ENCODE peak calls at places on chromosomes 4 and X, in four cellular contexts. One of them, this sample, is unnamed.

GRCh38 chrX:17613979-17614572 is 123.2 kb upstream of the SCML1 start:
- DNase-seq in posterior cingulate gyrus: no peak
- DNase-seq in stimulated activated CD8-positive, alpha-beta memory T cell treated with anti-CD3 and anti-CD28 coated beads, Interleukin-12 subunit alpha, Interleukin-12 subunit beta, amount 100 ng/mL, for 4 hours: no peak
- DNase-seq in B cell: no peak
- DNase-seq in this sample: no peak

GRCh38 chrX:3651272-3651671 is 62.2 kb downstream of the PRKX start:
- DNase-seq in posterior cingulate gyrus: no peak
- DNase-seq in stimulated activated CD8-positive, alpha-beta memory T cell treated with anti-CD3 and anti-CD28 coated beads, Interleukin-12 subunit alpha, Interleukin-12 subunit beta, amount 100 ng/mL, for 4 hours: no peak
- DNase-seq in B cell: peak; percentile 49
- DNase-seq in this sample: no peak

GRCh38 chrX:123905334-123905733 is 45.5 kb downstream of the XIAP start:
- DNase-seq in posterior cingulate gyrus: no peak
- DNase-seq in stimulated activated CD8-positive, alpha-beta memory T cell treated with anti-CD3 and anti-CD28 coated beads, Interleukin-12 subunit alpha, Interleukin-12 subunit beta, amount 100 ng/mL, for 4 hours: no peak
- DNase-seq in B cell: no peak
- DNase-seq in this sample: no peak

GRCh38 chrX:82934980-82935379 is 573.1 kb upstream of the POU3F4 start:
- DNase-seq in posterior cingulate gyrus: no peak
- DNase-seq in stimulated activated CD8-positive, alpha-beta memory T cell treated with anti-CD3 and anti-CD28 coated beads, Interleukin-12 subunit alpha, Interleukin-12 subunit beta, amount 100 ng/mL, for 4 hours: no peak
- DNase-seq in B cell: no peak
- DNase-seq in this sample: no peak

GRCh38 chr4:2361366-2362285 is 56.8 kb downstream of the ZFYVE28 start:
- DNase-seq in posterior cingulate gyrus: peak; percentile 78
- DNase-seq in stimulated activated CD8-positive, alpha-beta memory T cell treated with anti-CD3 and anti-CD28 coated beads, Interleukin-12 subunit alpha, Interleukin-12 subunit beta, amount 100 ng/mL, for 4 hours: no peak
- DNase-seq in B cell: no peak
- DNase-seq in this sample: no peak

GRCh38 chr4:1081689-1082040 is 31.7 kb downstream of the RNF212 start:
- DNase-seq in posterior cingulate gyrus: peak; percentile 27
- DNase-seq in stimulated activated CD8-positive, alpha-beta memory T cell treated with anti-CD3 and anti-CD28 coated beads, Interleukin-12 subunit alpha, Interleukin-12 subunit beta, amount 100 ng/mL, for 4 hours: no peak
- DNase-seq in B cell: no peak
- DNase-seq in this sample: no peak

GRCh38 chr4:56619160-56619559 is 61.9 kb downstream of the HOPX start:
- DNase-seq in posterior cingulate gyrus: no peak
- DNase-seq in stimulated activated CD8-positive, alpha-beta memory T cell treated with anti-CD3 and anti-CD28 coated beads, Interleukin-12 subunit alpha, Interleukin-12 subunit beta, amount 100 ng/mL, for 4 hours: no peak
- DNase-seq in B cell: no peak
- DNase-seq in this sample: no peak

GRCh38 chrX:107716816-107717700 is 58.5 kb downstream of the TSC22D3 start:
- DNase-seq in posterior cingulate gyrus: peak; percentile 95
- DNase-seq in stimulated activated CD8-positive, alpha-beta memory T cell treated with anti-CD3 and anti-CD28 coated beads, Interleukin-12 subunit alpha, Interleukin-12 subunit beta, amount 100 ng/mL, for 4 hours: peak; percentile 65
- DNase-seq in B cell: peak; percentile 90
- DNase-seq in this sample: peak; percentile 38

GRCh38 chr4:84279678-84280077 is 219.4 kb downstream of the NKX6-1 start:
- DNase-seq in posterior cingulate gyrus: no peak
- DNase-seq in stimulated activated CD8-positive, alpha-beta memory T cell treated with anti-CD3 and anti-CD28 coated beads, Interleukin-12 subunit alpha, Interleukin-12 subunit beta, amount 100 ng/mL, for 4 hours: no peak
- DNase-seq in B cell: no peak
- DNase-seq in this sample: no peak

GRCh38 chr4:58514299-58514698 is 1404.1 kb upstream of the IGFBP7 start:
- DNase-seq in posterior cingulate gyrus: no peak
- DNase-seq in stimulated activated CD8-positive, alpha-beta memory T cell treated with anti-CD3 and anti-CD28 coated beads, Interleukin-12 subunit alpha, Interleukin-12 subunit beta, amount 100 ng/mL, for 4 hours: no peak
- DNase-seq in B cell: no peak
- DNase-seq in this sample: no peak

GRCh38 chr4:7844247-7844991 is 95.2 kb downstream of the AFAP1 start:
- DNase-seq in posterior cingulate gyrus: peak; percentile 94
- DNase-seq in stimulated activated CD8-positive, alpha-beta memory T cell treated with anti-CD3 and anti-CD28 coated beads, Interleukin-12 subunit alpha, Interleukin-12 subunit beta, amount 100 ng/mL, for 4 hours: peak; percentile 36
- DNase-seq in B cell: peak; percentile 21
- DNase-seq in this sample: peak; percentile 48

GRCh38 chr4:158877069-158877468 is 108.2 kb downstream of the FNIP2 start:
- DNase-seq in posterior cingulate gyrus: no peak
- DNase-seq in stimulated activated CD8-positive, alpha-beta memory T cell treated with anti-CD3 and anti-CD28 coated beads, Interleukin-12 subunit alpha, Interleukin-12 subunit beta, amount 100 ng/mL, for 4 hours: no peak
- DNase-seq in B cell: no peak
- DNase-seq in this sample: no peak

GRCh38 chrX:102154900-102155805 is 624 bp downstream of the BEX5 start:
- DNase-seq in posterior cingulate gyrus: peak; percentile 83
- DNase-seq in stimulated activated CD8-positive, alpha-beta memory T cell treated with anti-CD3 and anti-CD28 coated beads, Interleukin-12 subunit alpha, Interleukin-12 subunit beta, amount 100 ng/mL, for 4 hours: no peak
- DNase-seq in B cell: peak; percentile 11
- DNase-seq in this sample: no peak

GRCh38 chrX:16188687-16189086 is 21.4 kb downstream of the MAGEB17 start:
- DNase-seq in posterior cingulate gyrus: no peak
- DNase-seq in stimulated activated CD8-positive, alpha-beta memory T cell treated with anti-CD3 and anti-CD28 coated beads, Interleukin-12 subunit alpha, Interleukin-12 subunit beta, amount 100 ng/mL, for 4 hours: no peak
- DNase-seq in B cell: no peak
- DNase-seq in this sample: no peak

GRCh38 chr4:33104190-33104773 is 2384.1 kb downstream of the PCDH7 start:
- DNase-seq in posterior cingulate gyrus: no peak
- DNase-seq in stimulated activated CD8-positive, alpha-beta memory T cell treated with anti-CD3 and anti-CD28 coated beads, Interleukin-12 subunit alpha, Interleukin-12 subunit beta, amount 100 ng/mL, for 4 hours: no peak
- DNase-seq in B cell: no peak
- DNase-seq in this sample: no peak

GRCh38 chr4:2255501-2256155 is 6.3 kb downstream of the MXD4 start:
- DNase-seq in posterior cingulate gyrus: peak; percentile 89
- DNase-seq in stimulated activated CD8-positive, alpha-beta memory T cell treated with anti-CD3 and anti-CD28 coated beads, Interleukin-12 subunit alpha, Interleukin-12 subunit beta, amount 100 ng/mL, for 4 hours: no peak
- DNase-seq in B cell: no peak
- DNase-seq in this sample: no peak

This sample was measured in GM19239.